ENCODE peak calls at places on chromosome 2, in eight cellular contexts. H is mucosa of descending colon, X is Peyer's patch, V is endodermal cell, T is heart right ventricle, K is brain microvascular endothelial cell, Q is IMR-90, I is PC-3. A is an unnamed sample. For H3K36me3, the result is how much of the 10 kb centered on the place peaks cover.

GRCh38 chr2:117980381-117980780 is 33.5 kb downstream of the CCDC93 start:
- DNase-seq in H (no peak), X (no peak), V (no peak), T (no peak), K (peak), Q (peak), I (peak), A (no peak)

GRCh38 chr2:25347205-25347815 is 5.6 kb upstream of the DNMT3A start:
- DNase-seq in H (no peak), X (no peak), V (peak), T (no peak), K (peak), Q (peak), I (peak), A (no peak)

GRCh38 chr2:226151157-226151556 is 648.5 kb downstream of the IRS1 start:
- DNase-seq in H (no peak), X (no peak), V (no peak), T (no peak), K (no peak), Q (peak), I (no peak), A (no peak)

GRCh38 chr2:239464166-239465016 is 63.6 kb upstream of the HDAC4 start:
- DNase-seq in H (no peak), X (no peak), V (peak), T (no peak), K (no peak), Q (no peak), I (no peak), A (peak)

GRCh38 chr2:949894-950626 is 589 bp upstream of the SNTG2 start:
- DNase-seq in H (peak), X (no peak), V (peak), T (no peak), K (no peak), Q (no peak), I (no peak), A (peak)

GRCh38 chr2:98518106-98518505 is 73.4 kb downstream of the INPP4A start:
- DNase-seq in H (peak), X (no peak), V (peak), T (peak), K (no peak), Q (no peak), I (peak), A (no peak)

GRCh38 chr2:43127208-43127940 is 99.0 kb downstream of the ZFP36L2 start:
- DNase-seq in H (peak), X (peak), V (peak), T (peak), K (no peak), Q (no peak), I (peak), A (peak)

GRCh38 chr2:126761981-126762878 is 106.3 kb downstream of the GYPC start:
- DNase-seq in H (no peak), X (no peak), V (peak), T (no peak), K (no peak), Q (no peak), I (no peak), A (no peak)

GRCh38 chr2:47293967-47294366 is 109.0 kb upstream of the MSH2 start:
- DNase-seq in H (peak), X (peak), V (no peak), T (no peak), K (no peak), Q (no peak), I (no peak), A (peak)

GRCh38 chr2:220277445-220277960 is 650.1 kb downstream of the SLC4A3 start:
- DNase-seq in H (no peak), X (no peak), V (no peak), T (peak), K (peak), Q (peak), I (peak), A (peak)

GRCh38 chr2:153872311-153873061 is 764 bp downstream of the GALNT13 start:
- DNase-seq in H (no peak), X (peak), V (peak), T (no peak), K (no peak), Q (no peak), I (no peak), A (no peak)

GRCh38 chr2:428591-428990 is 140.7 kb upstream of the ALKAL2 start:
- DNase-seq in H (no peak), X (no peak), V (no peak), T (no peak), K (no peak), Q (no peak), I (no peak), A (no peak)

GRCh38 chr2:13638181-13638580 is 921.4 kb downstream of the TRIB2 start:
- DNase-seq in H (no peak), X (no peak), V (no peak), T (no peak), K (no peak), Q (peak), I (peak), A (no peak)

GRCh38 chr2:53275743-53276142 is 491.9 kb upstream of the CHAC2 start:
- DNase-seq in H (no peak), X (no peak), V (no peak), T (no peak), K (no peak), Q (no peak), I (no peak), A (no peak)

GRCh38 chr2:25912851-25913695 is 34.8 kb upstream of the ASXL2 start:
- DNase-seq in H (no peak), X (no peak), V (peak), T (no peak), K (no peak), Q (peak), I (peak), A (no peak)

GRCh38 chr2:235462415-235462790 is 31.4 kb upstream of the AGAP1 start:
- DNase-seq in H (no peak), X (no peak), V (no peak), T (no peak), K (no peak), Q (no peak), I (no peak), A (no peak)

GRCh38 chr2:30110773-30111172 is 36.0 kb upstream of the YPEL5 start:
- DNase-seq in H (no peak), X (no peak), V (no peak), T (no peak), K (peak), Q (peak), I (peak), A (no peak)

GRCh38 chr2:195160959-195161358 is 496.1 kb upstream of the SLC39A10 start:
- DNase-seq in H (no peak), X (no peak), V (no peak), T (no peak), K (no peak), Q (no peak), I (no peak), A (no peak)

GRCh38 chr2:40027968-40028367 is 248.9 kb upstream of the THUMPD2 start:
- DNase-seq in H (no peak), X (no peak), V (no peak), T (no peak), K (peak), Q (peak), I (no peak), A (no peak)

GRCh38 chr2:68937346-68938055 is 15.2 kb downstream of the GKN2 start:
- DNase-seq in H (no peak), X (no peak), V (no peak), T (no peak), K (no peak), Q (no peak), I (no peak), A (no peak)

GRCh38 chr2:202944816-202945215 is 32.7 kb downstream of the CARF start:
- DNase-seq in H (no peak), X (no peak), V (no peak), T (no peak), K (no peak), Q (peak), I (peak), A (no peak)

GRCh38 chr2:20139828-20140227 is 85.1 kb downstream of the SDC1 start:
- DNase-seq in H (no peak), X (no peak), V (no peak), T (no peak), K (no peak), Q (no peak), I (no peak), A (no peak)

GRCh38 chr2:71603851-71604708 is 150.7 kb downstream of the DYSF start:
- DNase-seq in H (peak), X (peak), V (peak), T (no peak), K (no peak), Q (no peak), I (no peak), A (no peak)

GRCh38 chr2:127640082-127641072 is 5.6 kb upstream of the GPR17 start:
- DNase-seq in H (no peak), X (no peak), V (peak), T (no peak), K (no peak), Q (no peak), I (no peak), A (peak)

GRCh38 chr2:178828496-178828895 is 21.3 kb upstream of the TTN start:
- DNase-seq in H (no peak), X (no peak), V (no peak), T (no peak), K (no peak), Q (no peak), I (no peak), A (no peak)

GRCh38 chr2:42040643-42041277 is 7.1 kb upstream of the PKDCC start:
- DNase-seq in H (no peak), X (no peak), V (peak), T (no peak), K (no peak), Q (no peak), I (no peak), A (no peak)

GRCh38 chr2:144382848-144383247 is 137.1 kb downstream of the ZEB2 start:
- DNase-seq in H (no peak), X (no peak), V (no peak), T (no peak), K (no peak), Q (no peak), I (no peak), A (peak)

GRCh38 chr2:200774920-200775319 is 36.8 kb upstream of the BZW1 start:
- DNase-seq in H (no peak), X (no peak), V (no peak), T (no peak), K (no peak), Q (no peak), I (no peak), A (no peak)
- H3K36me3 ChIP-seq in H (under half), X (under half), V (under half), T (under half), K (under half), Q (under half), I (under half), A (under half)

GRCh38 chr2:237745250-237745613 is 53.3 kb upstream of the RBM44 start:
- DNase-seq in H (no peak), X (no peak), V (no peak), T (no peak), K (no peak), Q (no peak), I (no peak), A (no peak)

GRCh38 chr2:237747189-237747588 is 51.4 kb upstream of the RBM44 start:
- DNase-seq in H (no peak), X (no peak), V (no peak), T (no peak), K (no peak), Q (no peak), I (no peak), A (no peak)

GRCh38 chr2:237744613-237745249 is 53.8 kb upstream of the RBM44 start:
- DNase-seq in H (peak), X (peak), V (peak), T (peak), K (peak), Q (peak), I (peak), A (peak)

GRCh38 chr2:237744270-237744612 is 54.3 kb upstream of the RBM44 start:
- DNase-seq in H (no peak), X (no peak), V (no peak), T (no peak), K (no peak), Q (no peak), I (no peak), A (no peak)

GRCh38 chr2:237746302-237747080 is 52.1 kb upstream of the RBM44 start:
- DNase-seq in H (no peak), X (no peak), V (no peak), T (no peak), K (no peak), Q (no peak), I (no peak), A (no peak)
- H3K36me3 ChIP-seq in H (under half), X (under half), V (half or more), T (under half), K (under half), Q (under half), I (under half), A (under half)

GRCh38 chr2:24204505-24204904 is 29.7 kb downstream of the FAM228A start:
- DNase-seq in H (no peak), X (no peak), V (no peak), T (no peak), K (no peak), Q (no peak), I (no peak), A (peak)
- H3K36me3 ChIP-seq in H (under half), X (under half), V (under half), T (under half), K (under half), Q (under half), I (under half), A (under half)

GRCh38 chr2:112085382-112085730 is 30.3 kb downstream of the TMEM87B start:
- DNase-seq in H (no peak), X (no peak), V (no peak), T (no peak), K (no peak), Q (no peak), I (no peak), A (no peak)

GRCh38 chr2:112087346-112088020 is 32.4 kb downstream of the TMEM87B start:
- DNase-seq in H (no peak), X (no peak), V (no peak), T (no peak), K (no peak), Q (no peak), I (no peak), A (no peak)

GRCh38 chr2:112081262-112081661 is 26.2 kb downstream of the TMEM87B start:
- DNase-seq in H (no peak), X (no peak), V (no peak), T (no peak), K (no peak), Q (peak), I (no peak), A (no peak)

GRCh38 chr2:112085916-112086669 is 31.0 kb downstream of the TMEM87B start:
- DNase-seq in H (no peak), X (no peak), V (no peak), T (no peak), K (no peak), Q (no peak), I (no peak), A (no peak)

GRCh38 chr2:112084689-112085381 is 29.8 kb downstream of the TMEM87B start:
- DNase-seq in H (no peak), X (no peak), V (no peak), T (no peak), K (no peak), Q (no peak), I (no peak), A (no peak)
- H3K36me3 ChIP-seq in H (under half), X (under half), V (half or more), T (under half), K (half or more), Q (half or more), I (under half), A (half or more)

GRCh38 chr2:73489053-73489452 is 103.4 kb downstream of the ALMS1 start:
- DNase-seq in H (no peak), X (no peak), V (no peak), T (no peak), K (no peak), Q (no peak), I (no peak), A (no peak)

GRCh38 chr2:73488079-73488478 is 102.4 kb downstream of the ALMS1 start:
- DNase-seq in H (no peak), X (peak), V (no peak), T (no peak), K (no peak), Q (no peak), I (no peak), A (peak)

DNA sequence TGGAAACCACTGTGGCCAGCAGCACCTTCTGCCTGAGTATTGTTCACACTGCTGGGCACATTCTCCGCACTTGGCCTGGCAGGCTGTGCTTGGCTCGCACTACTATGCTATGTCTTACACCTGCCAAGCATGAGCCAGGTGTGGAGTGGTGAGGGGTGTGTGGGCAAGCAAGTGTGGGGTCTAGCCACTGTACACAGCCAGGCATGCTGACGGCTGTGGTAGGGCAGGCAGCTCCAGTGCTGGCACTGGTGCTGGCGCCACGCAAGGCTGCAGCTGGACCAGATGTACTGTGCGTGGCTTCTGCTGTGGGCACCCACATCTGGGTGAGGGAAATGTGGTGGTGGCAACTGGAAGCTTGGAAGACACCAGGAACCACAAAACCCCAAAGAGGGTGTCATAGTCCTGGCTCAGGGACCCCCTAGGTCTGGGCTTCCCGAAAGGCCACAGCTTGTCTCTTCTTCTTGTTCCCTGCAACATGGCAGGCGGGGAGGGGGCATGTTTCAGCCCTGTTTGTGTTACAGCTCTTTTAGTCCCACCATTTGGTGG is 101.5 kb downstream of the ALMS1 start:
- DNase-seq in H (no peak), X (no peak), V (no peak), T (no peak), K (no peak), Q (no peak), I (no peak), A (no peak)
- H3K36me3 ChIP-seq in H (under half), X (under half), V (under half), T (under half), K (under half), Q (under half), I (under half), A (under half)

GRCh38 chr2:55628931-55629330 is 11.5 kb upstream of the PPP4R3B start:
- DNase-seq in H (no peak), X (no peak), V (no peak), T (no peak), K (no peak), Q (no peak), I (no peak), A (no peak)
- H3K36me3 ChIP-seq in H (under half), X (under half), V (under half), T (under half), K (under half), Q (under half), I (under half), A (under half)

GRCh38 chr2:15619076-15619475 is 27.4 kb downstream of the DDX1 start:
- DNase-seq in H (no peak), X (no peak), V (no peak), T (no peak), K (no peak), Q (no peak), I (no peak), A (no peak)

GRCh38 chr2:15620857-15621471 is 29.3 kb downstream of the DDX1 start:
- DNase-seq in H (no peak), X (no peak), V (no peak), T (no peak), K (no peak), Q (no peak), I (no peak), A (no peak)

GRCh38 chr2:15619510-15619909 is 27.8 kb downstream of the DDX1 start:
- DNase-seq in H (no peak), X (no peak), V (no peak), T (no peak), K (no peak), Q (no peak), I (no peak), A (no peak)

GRCh38 chr2:15620340-15620739 is 28.7 kb downstream of the DDX1 start:
- DNase-seq in H (no peak), X (no peak), V (no peak), T (no peak), K (no peak), Q (no peak), I (no peak), A (no peak)

GRCh38 chr2:15619938-15620337 is 28.3 kb downstream of the DDX1 start:
- DNase-seq in H (no peak), X (no peak), V (no peak), T (no peak), K (no peak), Q (no peak), I (no peak), A (no peak)
- H3K36me3 ChIP-seq in H (under half), X (under half), V (half or more), T (half or more), K (half or more), Q (under half), I (half or more), A (under half)